ENCODE peak calls at places on chromosome 19, in nine cellular contexts. C is MM.1S; J is mammary epithelial cell; F is kidney; M is foreskin keratinocyte; R is keratinocyte; O is CD4-positive, alpha-beta T cell; G is body of pancreas; D is upper lobe of left lung. L is an unnamed sample.

GRCh38 chr19:4717191-4717965 is 6.3 kb downstream of the DPP9 start:
- DNase-seq in C (no peak), J (peak; percentile 48), F (no peak), M (peak; percentile 90), R (no peak), O (no peak), G (no peak), D (peak; percentile 88), L (no peak)

GRCh38 chr19:53772943-53773342 is 51.2 kb downstream of the NLRP12 start:
- DNase-seq in C (peak; percentile 38), J (peak; percentile 38), F (no peak), M (peak; percentile 18), R (no peak), O (peak; percentile 37), G (peak; percentile 60), D (peak; percentile 41), L (peak; percentile 56)

GRCh38 chr19:7862413-7862951 is 11.7 kb downstream of the PRR36 start:
- DNase-seq in C (peak; percentile 42), J (no peak), F (peak; percentile 87), M (no peak), R (no peak), O (peak; percentile 75), G (peak; percentile 54), D (peak; percentile 74), L (peak; percentile 87)

GRCh38 chr19:17766543-17767131 is 15.4 kb downstream of the FCHO1 start:
- DNase-seq in C (no peak), J (peak; percentile 68), F (peak; percentile 89), M (no peak), R (no peak), O (peak; percentile 26), G (peak; percentile 88), D (peak; percentile 88), L (peak; percentile 96)

GRCh38 chr19:30712428-30713151 is 340.4 kb downstream of the ZNF536 start:
- DNase-seq in C (no peak), J (no peak), F (no peak), M (no peak), R (no peak), O (no peak), G (no peak), D (no peak), L (no peak)

GRCh38 chr19:33054623-33055022 is 10.1 kb downstream of the RHPN2 start:
- DNase-seq in C (no peak), J (peak; percentile 67), F (peak; percentile 93), M (no peak), R (no peak), O (no peak), G (peak; percentile 70), D (no peak), L (peak; percentile 98)

GRCh38 chr19:56076413-56076998 is 44.6 kb downstream of the ZNF787 start:
- DNase-seq in C (peak; percentile 35), J (peak; percentile 35), F (no peak), M (no peak), R (no peak), O (peak; percentile 19), G (peak; percentile 65), D (peak; percentile 46), L (peak; percentile 68)

GRCh38 chr19:9597027-9597426 is 12.7 kb upstream of the ZNF121 start:
- DNase-seq in C (no peak), J (peak; percentile 96), F (no peak), M (peak; percentile 92), R (no peak), O (no peak), G (no peak), D (no peak), L (no peak)

GRCh38 chr19:47790398-47790814 is 11.9 kb downstream of the SELENOW start:
- DNase-seq in C (peak; percentile 34), J (peak; percentile 26), F (peak; percentile 88), M (no peak), R (no peak), O (peak; percentile 82), G (peak; percentile 83), D (peak; percentile 71), L (peak; percentile 87)

GRCh38 chr19:34131100-34131499 is 41.2 kb upstream of the LSM14A start:
- DNase-seq in C (no peak), J (no peak), F (no peak), M (no peak), R (no peak), O (no peak), G (no peak), D (no peak), L (no peak)

GRCh38 chr19:55305491-55305890 is 19.6 kb downstream of the TMEM150B start:
- DNase-seq in C (peak; percentile 45), J (peak; percentile 18), F (no peak), M (no peak), R (no peak), O (peak; percentile 46), G (peak; percentile 36), D (peak; percentile 39), L (peak; percentile 40)

GRCh38 chr19:19672816-19673215 is 4.2 kb downstream of the ZNF101 start:
- DNase-seq in C (no peak), J (no peak), F (peak; percentile 2), M (no peak), R (no peak), O (no peak), G (no peak), D (no peak), L (no peak)

GRCh38 chr19:29694669-29695627 is 20.1 kb downstream of the C19orf12 start:
- DNase-seq in C (peak; percentile 52), J (peak; percentile 26), F (no peak), M (no peak), R (no peak), O (peak; percentile 79), G (peak; percentile 78), D (peak; percentile 76), L (peak; percentile 75)

GRCh38 chr19:29687897-29688728 is 22.9 kb downstream of the PLEKHF1 start:
- DNase-seq in C (no peak), J (peak; percentile 43), F (no peak), M (peak; percentile 61), R (no peak), O (no peak), G (no peak), D (no peak), L (no peak)

GRCh38 chr19:29694166-29694565 is 20.9 kb downstream of the C19orf12 start:
- DNase-seq in C (no peak), J (no peak), F (no peak), M (no peak), R (no peak), O (no peak), G (no peak), D (no peak), L (no peak)

GRCh38 chr19:29687244-29687896 is 22.1 kb downstream of the PLEKHF1 start:
- DNase-seq in C (no peak), J (peak; percentile 78), F (no peak), M (peak; percentile 44), R (no peak), O (no peak), G (no peak), D (no peak), L (no peak)

DNA sequence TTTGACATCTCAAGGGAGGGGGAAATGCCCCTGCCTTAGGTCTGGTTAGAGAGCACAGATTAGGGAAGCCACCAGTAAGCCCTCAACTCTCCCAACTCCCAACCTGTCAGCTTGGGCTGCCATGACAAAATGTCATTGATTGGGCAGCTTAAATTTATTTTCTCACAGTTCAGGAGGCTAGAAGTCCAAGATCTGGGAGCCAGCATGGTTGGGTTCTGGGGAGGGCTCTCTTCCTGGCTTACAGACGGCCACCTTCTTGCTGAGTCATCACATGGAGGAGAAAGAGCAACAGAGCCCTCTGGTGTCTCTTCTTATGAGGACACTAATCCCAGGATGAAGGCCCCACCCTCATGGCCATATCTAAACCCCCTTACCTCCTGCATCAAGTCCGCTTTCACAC is 24.2 kb downstream of the C19orf12 start:
- DNase-seq in C (peak; percentile 53), J (peak; percentile 48), F (no peak), M (no peak), R (peak; percentile 25), O (peak; percentile 48), G (no peak), D (no peak), L (no peak)
- H3K27ac ChIP-seq in C (no peak overlapping the region), J (no peak overlapping the region), F (no peak overlapping the region), M (no peak overlapping the region), R (no peak overlapping the region), O (no peak overlapping the region), G (no peak overlapping the region), D (no peak overlapping the region), L (no peak overlapping the region)

DNA sequence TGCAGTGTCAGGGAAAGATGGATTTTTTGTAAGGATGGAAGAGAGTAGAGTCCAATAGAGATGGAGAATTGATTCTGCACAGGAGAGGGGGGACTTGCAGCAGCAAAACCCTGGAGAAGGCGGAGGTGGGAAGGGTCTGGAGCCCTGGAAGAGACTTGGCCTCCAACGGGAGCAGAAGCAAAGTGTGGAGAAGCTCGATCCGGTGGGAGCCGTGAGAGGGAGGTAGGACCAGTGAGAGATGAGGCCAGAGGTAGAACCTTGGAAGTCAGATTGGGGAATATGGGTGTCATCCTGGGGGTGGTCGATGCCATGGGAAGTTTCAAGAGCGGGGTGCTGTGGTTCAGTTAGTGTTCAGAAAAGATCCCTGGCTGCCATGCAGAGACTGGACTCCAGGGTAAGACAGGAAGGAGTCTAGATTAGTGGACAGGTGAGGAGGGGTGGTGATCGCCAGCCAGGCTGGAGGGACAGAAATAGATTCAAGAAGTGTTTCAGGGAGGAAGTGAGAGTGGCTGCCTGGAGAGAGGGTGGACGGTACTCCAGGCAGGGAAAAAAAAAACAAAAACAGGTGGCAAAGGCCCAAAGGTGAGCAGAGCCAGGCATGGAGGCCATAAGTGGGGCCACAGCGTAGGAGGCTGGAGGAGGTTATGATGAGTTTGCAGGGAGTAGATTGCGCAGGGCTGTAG is 2.6 kb downstream of the PPP5C start:
- DNase-seq in C (peak; percentile 15), J (no peak), F (no peak), M (no peak), R (no peak), O (no peak), G (no peak), D (peak; percentile 58), L (no peak)
- H3K27ac ChIP-seq in C (peak overlapping the region; percentile 40), J (no peak overlapping the region), F (no peak overlapping the region), M (no peak overlapping the region), R (no peak overlapping the region), O (peak overlapping the region; percentile 42), G (peak overlapping the region; percentile 69), D (peak overlapping the region; percentile 69), L (peak overlapping the region; percentile 70)

DNA sequence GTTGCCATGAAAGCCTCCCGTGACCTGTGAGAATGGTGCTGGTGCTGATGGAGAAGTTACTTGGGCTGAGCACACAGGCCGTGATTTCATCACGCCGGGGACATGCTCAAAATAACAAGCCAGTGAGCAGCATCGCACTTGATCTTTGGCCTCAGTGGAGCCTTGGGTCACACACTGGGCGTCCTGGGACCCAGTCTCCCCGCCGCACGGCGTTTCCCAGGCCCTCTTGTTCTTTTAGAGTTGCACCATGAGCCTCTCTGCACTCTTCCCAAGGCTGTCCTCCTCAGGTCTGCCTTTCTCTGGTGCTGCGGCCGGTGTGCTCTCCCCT is 9.5 kb upstream of the NDUFS7 start:
- DNase-seq in C (no peak), J (no peak), F (no peak), M (no peak), R (no peak), O (no peak), G (no peak), D (no peak), L (no peak)
- H3K27ac ChIP-seq in C (no peak overlapping the region), J (no peak overlapping the region), F (no peak overlapping the region), M (no peak overlapping the region), R (no peak overlapping the region), O (no peak overlapping the region), G (peak overlapping the region; percentile 86), D (no peak overlapping the region), L (no peak overlapping the region)

DNA sequence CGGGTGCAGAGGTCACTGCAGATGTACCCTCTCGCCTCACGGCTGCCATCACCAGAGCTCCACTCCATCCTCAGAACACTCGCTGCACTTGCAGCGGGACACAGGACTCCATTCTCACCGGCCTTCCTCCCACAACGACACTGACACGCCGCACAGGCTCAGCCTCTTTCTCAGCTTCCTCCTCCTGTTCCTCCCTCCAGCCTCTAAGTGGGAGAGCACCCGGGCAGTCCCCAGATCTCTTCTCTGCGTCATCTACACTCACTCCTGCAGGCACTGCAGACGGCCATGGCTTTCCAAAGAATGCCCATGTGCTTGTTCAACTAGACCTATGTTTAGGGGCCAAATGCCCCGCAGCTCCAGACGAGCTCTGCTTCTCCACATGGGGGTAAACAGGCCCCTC is 14.3 kb upstream of the FKRP start:
- DNase-seq in C (no peak), J (peak; percentile 43), F (no peak), M (no peak), R (no peak), O (no peak), G (no peak), D (no peak), L (no peak)
- H3K27ac ChIP-seq in C (no peak overlapping the region), J (no peak overlapping the region), F (no peak overlapping the region), M (no peak overlapping the region), R (no peak overlapping the region), O (no peak overlapping the region), G (no peak overlapping the region), D (peak overlapping the region; percentile 37), L (no peak overlapping the region)

L was measured in colonic mucosa.